ENCODE peak calls at places on chromosomes 3 and 15, in five cellular contexts. X is HepG2, D is IMR-90, O is K562, A is A549. Y is an unnamed sample.

GRCh38 chr3:10434938-10435336 is 70.4 kb downstream of the ATP2B2 start:
- DNase-seq in X (no peak), D (no peak), O (no peak), A (no peak), Y (no peak)

GRCh38 chr15:66080791-66081475 is 172.6 kb downstream of the MEGF11 start:
- DNase-seq in X (peak), D (peak), O (peak), A (peak), Y (no peak)

GRCh38 chr3:146464005-146464595 is 5.3 kb downstream of the PLSCR2 start:
- DNase-seq in X (no peak), D (peak), O (no peak), A (no peak), Y (no peak)

GRCh38 chr3:55160241-55160877 is 232.5 kb upstream of the LRTM1 start:
- DNase-seq in X (no peak), D (peak), O (no peak), A (peak), Y (no peak)

GRCh38 chr3:130626021-130626420 is 109.0 kb downstream of the COL6A6 start:
- DNase-seq in X (no peak), D (peak), O (no peak), A (no peak), Y (no peak)

GRCh38 chr15:72319360-72319984 is 485 bp downstream of the CELF6 start:
- DNase-seq in X (no peak), D (peak), O (peak), A (peak), Y (no peak)

GRCh38 chr15:70451861-70452653 is 311.3 kb downstream of the UACA start:
- DNase-seq in X (no peak), D (no peak), O (peak), A (no peak), Y (no peak)

GRCh38 chr3:163481738-163482137 is 1596.6 kb downstream of the SI start:
- DNase-seq in X (no peak), D (no peak), O (no peak), A (no peak), Y (no peak)

GRCh38 chr3:122186372-122186771 is 2.9 kb downstream of the CASR start:
- DNase-seq in X (no peak), D (no peak), O (no peak), A (no peak), Y (no peak)

GRCh38 chr3:132205609-132206008 is 111.6 kb upstream of the ACP3 start:
- DNase-seq in X (no peak), D (no peak), O (no peak), A (no peak), Y (no peak)

GRCh38 chr15:38624248-38625214 is 59.9 kb upstream of the RASGRP1 start:
- DNase-seq in X (no peak), D (no peak), O (no peak), A (no peak), Y (no peak)

GRCh38 chr3:111069974-111070751 is 1.5 kb upstream of the NECTIN3 start:
- DNase-seq in X (no peak), D (peak), O (no peak), A (no peak), Y (no peak)

GRCh38 chr3:66989860-66990696 is 8.0 kb upstream of the KBTBD8 start:
- DNase-seq in X (peak), D (no peak), O (peak), A (peak), Y (peak)

GRCh38 chr3:7779331-7779730 is 722.3 kb upstream of the LMCD1 start:
- DNase-seq in X (no peak), D (no peak), O (no peak), A (no peak), Y (peak)

GRCh38 chr3:38579551-38580449 is 69.7 kb downstream of the SCN5A start:
- DNase-seq in X (no peak), D (peak), O (no peak), A (no peak), Y (no peak)

DNA sequence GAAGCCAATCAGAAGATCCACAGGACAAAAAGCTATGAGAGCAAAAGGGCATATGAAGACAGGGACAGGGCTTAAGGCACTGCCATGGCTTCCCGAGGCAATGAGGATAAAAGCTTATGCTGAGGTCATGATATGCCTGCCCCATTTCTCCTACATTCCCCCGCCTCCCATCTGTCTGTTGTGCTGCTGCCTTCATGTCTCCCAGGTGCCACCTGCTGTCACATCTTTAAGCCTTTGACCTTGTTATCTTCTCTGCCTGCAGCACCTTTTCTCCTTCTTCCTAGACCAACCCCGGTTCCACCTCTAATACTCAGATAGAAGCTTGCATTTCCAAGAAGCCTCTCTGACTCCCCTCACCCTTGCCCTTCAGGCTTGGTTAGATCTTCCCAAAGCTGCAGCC is 213.8 kb downstream of the ARRDC4 start:
- DNase-seq in X (no peak), D (no peak), O (no peak), A (no peak), Y (no peak)
- TF ChIP-seq CEBPB in X (no peak), D (no peak), O (no peak), A (no peak), Y (no peak)

DNA sequence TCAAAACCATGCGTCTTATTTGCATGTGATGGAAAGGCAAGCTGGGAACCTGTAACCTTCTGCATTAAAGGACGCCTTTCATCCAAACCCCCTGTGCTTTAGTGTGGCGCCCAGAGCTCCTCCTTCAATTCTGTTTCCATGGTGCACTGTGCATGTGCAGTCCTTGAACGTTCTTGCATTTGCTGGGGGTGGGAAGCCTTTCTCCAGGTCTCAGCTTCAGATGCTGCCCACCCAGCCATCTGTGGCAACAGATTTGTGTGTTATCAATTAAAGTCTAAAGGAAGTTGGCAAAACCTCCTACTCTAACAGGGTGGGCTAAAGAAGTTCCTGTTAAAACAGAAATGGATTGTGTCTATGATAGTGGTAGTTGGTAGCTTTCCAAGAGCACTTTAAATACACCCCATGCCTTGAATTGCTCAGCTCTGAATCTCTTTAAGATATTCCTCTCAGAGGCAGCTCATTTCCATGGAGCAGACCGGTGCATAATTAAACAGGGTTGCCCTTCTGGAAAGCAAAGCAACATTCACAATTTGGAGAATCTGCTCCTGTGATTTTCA is 488.0 kb upstream of the SUCLG2 start:
- DNase-seq in X (no peak), D (no peak), O (no peak), A (no peak), Y (no peak)
- H3K4me2 ChIP-seq in X (no peak), D (no peak), O (no peak), A (no peak), Y (no peak)

GRCh38 chr3:32349184-32349583 is 42.5 kb upstream of the CMTM7 start:
- DNase-seq in X (peak), D (no peak), O (no peak), A (no peak), Y (no peak)

DNA sequence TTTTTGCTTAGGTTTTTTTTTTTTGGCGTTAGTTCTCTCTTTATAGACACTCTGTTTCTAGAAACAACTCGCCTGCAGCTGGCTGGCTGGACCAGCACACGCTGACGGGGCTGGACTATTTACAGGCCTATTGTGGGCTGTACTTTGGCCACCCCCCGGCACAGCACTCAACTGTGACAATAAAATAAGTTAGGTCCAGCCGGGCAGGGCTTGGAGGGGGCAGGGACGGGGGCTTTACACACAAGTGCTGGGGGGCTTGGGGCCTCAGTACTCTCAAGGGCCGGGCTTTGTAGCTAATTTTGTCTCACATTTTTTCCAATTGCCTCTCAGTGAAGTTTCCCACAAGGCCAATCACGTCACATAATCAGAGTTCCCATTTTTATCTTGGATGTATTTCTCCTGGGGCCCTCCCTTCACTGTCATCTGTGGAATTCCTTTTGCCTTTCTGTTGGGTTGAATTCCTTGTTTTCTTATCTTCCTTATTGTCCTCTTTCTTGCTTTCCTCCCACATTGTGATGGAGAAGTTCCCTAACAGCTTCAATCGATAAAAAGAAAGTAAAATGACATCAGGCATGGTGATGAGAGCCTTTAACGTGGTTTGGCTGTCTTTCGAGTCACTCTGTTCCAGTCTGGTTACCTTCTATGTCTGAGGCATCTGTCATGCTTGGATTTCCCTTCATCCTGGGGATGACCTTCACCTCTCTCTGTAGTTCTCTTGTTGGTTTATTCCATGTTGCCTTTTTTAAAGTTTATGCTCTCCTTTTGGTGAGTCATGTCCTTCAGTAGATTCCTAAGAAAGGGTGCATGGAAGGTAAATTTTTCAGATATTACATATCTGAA is 44.1 kb upstream of the CMTM7 start:
- DNase-seq in X (no peak), D (no peak), O (no peak), A (no peak), Y (no peak)
- TF ChIP-seq RAD21 in X (no peak), D (no peak), O (no peak), A (no peak), Y (no peak)

DNA sequence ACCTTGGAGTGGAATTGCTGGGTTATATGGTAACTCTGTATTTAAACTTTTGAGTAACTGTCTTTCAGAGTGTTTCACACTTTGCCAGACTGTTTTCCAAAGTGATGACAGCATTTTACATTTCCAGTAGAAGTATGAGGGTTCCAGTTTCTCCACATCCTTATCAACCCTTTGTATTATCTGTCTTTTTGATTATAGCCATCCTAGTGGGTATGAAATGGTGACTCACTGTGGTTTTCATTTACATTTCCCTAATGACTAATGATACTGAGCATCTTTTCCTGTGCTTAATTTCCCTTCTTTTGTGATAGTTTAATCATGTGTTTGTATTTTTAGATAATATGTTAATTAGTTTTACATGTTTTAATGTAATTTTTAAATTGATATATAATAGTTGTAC is 138.1 kb upstream of the DAZL start:
- DNase-seq in X (no peak), D (no peak), O (no peak), A (no peak), Y (no peak)
- TF ChIP-seq CEBPB in X (no peak), D (no peak), O (no peak), A (no peak), Y (no peak)

GRCh38 chr3:49311283-49311682 is 28.6 kb downstream of the USP4 start:
- DNase-seq in X (no peak), D (no peak), O (no peak), A (no peak), Y (no peak)

GRCh38 chr3:49316696-49317457 is 23.0 kb downstream of the USP4 start:
- DNase-seq in X (no peak), D (no peak), O (no peak), A (no peak), Y (no peak)

DNA sequence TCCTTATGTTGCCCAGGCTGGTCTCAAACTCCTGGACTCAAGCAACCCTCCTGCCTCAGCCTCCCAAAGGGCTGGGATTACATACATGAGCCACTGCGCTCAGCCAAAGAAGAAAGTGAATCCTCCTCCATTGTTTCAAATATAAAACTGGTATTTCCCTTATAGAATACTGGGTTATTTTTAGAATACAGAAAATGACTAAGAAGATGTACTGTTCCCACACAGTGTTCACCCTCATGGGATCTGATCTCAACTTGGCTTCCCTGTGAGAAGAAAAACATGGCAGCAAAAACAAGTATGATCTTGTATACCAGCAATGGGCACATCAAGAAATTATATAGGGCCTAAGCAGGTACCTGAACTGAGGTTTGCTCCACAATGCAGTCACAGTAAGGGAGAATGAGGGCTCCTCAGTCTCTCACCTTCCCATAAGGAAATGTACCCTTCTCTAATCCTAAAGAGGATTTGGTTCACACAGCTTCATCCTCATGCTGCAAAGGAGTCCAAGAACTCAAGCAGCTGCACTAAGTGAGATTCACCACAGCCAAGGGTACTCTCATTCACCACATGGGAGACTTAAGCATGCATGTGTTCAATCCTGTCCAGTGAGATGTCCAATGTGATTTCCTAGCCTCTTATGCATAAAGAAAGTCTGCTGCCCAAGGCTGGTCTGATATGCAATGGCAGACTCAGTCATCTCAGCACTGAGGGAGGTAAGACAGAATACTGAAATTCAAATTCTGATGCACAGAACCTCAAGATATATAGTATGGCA is 25.8 kb downstream of the USP4 start:
- DNase-seq in X (no peak), D (peak), O (no peak), A (no peak), Y (no peak)
- H3K4me2 ChIP-seq in X (no peak), D (no peak), O (no peak), A (no peak), Y (no peak)

Y was measured in HCT116.